ENCODE peak calls at places on chromosome 19, in four cellular contexts. R is heart left ventricle, V is suprapubic skin, A is fibroblast of the aortic adventitia. Z is an unnamed sample.

GRCh38 chr19:39104104-39104708 is 20.0 kb downstream of the ACP7 start:
- DNase-seq in R (no peak), V (no peak), A (no peak), Z (no peak)

GRCh38 chr19:17605761-17606745 is 50.6 kb downstream of the COLGALT1 start:
- DNase-seq in R (peak; percentile 48), V (peak; percentile 81), A (peak; percentile 60), Z (no peak)

GRCh38 chr19:34998777-34999497 is 1.2 kb upstream of the GRAMD1A start:
- DNase-seq in R (no peak), V (no peak), A (no peak), Z (no peak)

GRCh38 chr19:40947573-40947972 is 43.5 kb upstream of the CYP2B6 start:
- DNase-seq in R (no peak), V (no peak), A (no peak), Z (no peak)

GRCh38 chr19:42480335-42481095 is 37.8 kb upstream of the CXCL17 start:
- DNase-seq in R (no peak), V (no peak), A (peak; percentile 36), Z (no peak)

GRCh38 chr19:55062735-55063491 is at the start of gene RDH13:
- DNase-seq in R (peak; percentile 96), V (peak; percentile 98), A (peak; percentile 96), Z (peak; percentile 86)

GRCh38 chr19:31135841-31136240 is 213.4 kb downstream of the TSHZ3 start:
- DNase-seq in R (no peak), V (no peak), A (peak; percentile 29), Z (no peak)

GRCh38 chr19:13281567-13282291 is 131.5 kb downstream of the IER2 start:
- DNase-seq in R (no peak), V (no peak), A (no peak), Z (no peak)

GRCh38 chr19:45641274-45642105 is 2.3 kb upstream of the EML2 start:
- DNase-seq in R (peak; percentile 69), V (peak; percentile 93), A (peak; percentile 63), Z (no peak)
- TF ChIP-seq CTCF in R (no peak), V (no peak), A (no peak), Z (no peak)

GRCh38 chr19:33275933-33276619 is 26.3 kb downstream of the CEBPA start:
- DNase-seq in R (no peak), V (no peak), A (no peak), Z (no peak)

GRCh38 chr19:33275559-33275932 is 26.8 kb downstream of the CEBPA start:
- DNase-seq in R (no peak), V (no peak), A (no peak), Z (no peak)

GRCh38 chr19:33273065-33273736 is 29.1 kb downstream of the CEBPA start:
- DNase-seq in R (no peak), V (no peak), A (peak; percentile 4), Z (no peak)

GRCh38 chr19:33274663-33275558 is 27.4 kb downstream of the CEBPA start:
- DNase-seq in R (no peak), V (no peak), A (no peak), Z (no peak)

GRCh38 chr19:33273881-33274662 is 28.3 kb downstream of the CEBPA start:
- DNase-seq in R (no peak), V (no peak), A (peak; percentile 94), Z (no peak)
- TF ChIP-seq CTCF in R (no peak), V (no peak), A (no peak), Z (no peak)

DNA sequence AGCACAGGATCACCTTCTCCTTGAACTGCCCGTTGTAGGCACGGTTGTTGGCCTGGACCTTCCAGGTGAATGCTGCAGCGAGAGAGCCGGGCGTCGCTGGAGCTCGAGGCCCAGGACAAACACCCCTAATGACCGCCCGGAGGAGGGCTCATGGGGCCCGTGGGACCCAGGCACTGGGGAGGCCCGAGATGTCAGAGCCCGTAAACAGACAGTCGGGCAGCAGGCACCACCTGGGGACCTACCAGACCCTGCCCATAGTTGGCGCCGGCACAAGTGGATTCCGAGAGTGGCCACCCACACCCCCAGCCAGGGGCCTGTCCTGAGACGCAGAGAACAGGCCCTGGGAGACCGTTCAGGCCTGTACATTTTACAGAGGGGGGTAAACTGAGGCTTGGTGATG is 2.4 kb downstream of the ATP8B3 start:
- DNase-seq in R (no peak), V (peak; percentile 62), A (no peak), Z (no peak)
- TF ChIP-seq CTCF in R (no peak), V (no peak), A (no peak), Z (no peak)

GRCh38 chr19:33290956-33291622 is 11.2 kb downstream of the CEBPA start:
- DNase-seq in R (no peak), V (no peak), A (no peak), Z (no peak)
- TF ChIP-seq CTCF in R (no peak), V (no peak), A (no peak), Z (no peak)

GRCh38 chr19:10420444-10421239 is at the start of gene PDE4A:
- DNase-seq in R (no peak), V (no peak), A (no peak), Z (no peak)
- TF ChIP-seq CTCF in R (no peak), V (peak; percentile 48), A (peak; percentile 44), Z (no peak)

DNA sequence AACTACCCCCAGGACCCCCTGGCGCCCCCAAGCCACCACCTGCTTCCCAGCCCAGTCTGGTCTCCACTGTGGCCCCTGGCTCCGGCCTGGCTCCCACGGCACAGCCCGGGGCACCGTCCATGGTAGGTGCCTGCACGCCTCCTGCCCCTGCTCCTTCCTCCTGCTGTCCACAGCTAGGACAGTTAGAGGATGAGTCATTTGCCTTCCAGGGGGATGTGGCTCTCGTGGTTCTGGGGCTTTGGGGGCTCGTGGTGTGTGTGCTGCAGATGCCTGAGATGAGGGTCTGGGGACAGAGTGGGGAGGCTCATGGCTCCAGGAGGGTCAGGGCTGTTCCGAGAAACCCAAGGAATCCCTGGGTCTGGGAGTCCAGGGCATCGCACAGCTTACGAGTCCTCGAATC is 12.7 kb downstream of the MED25 start:
- DNase-seq in R (no peak), V (no peak), A (no peak), Z (no peak)
- TF ChIP-seq CTCF in R (no peak), V (no peak), A (no peak), Z (no peak)

GRCh38 chr19:46928951-46929350 is 68.2 kb downstream of the ARHGAP35 start:
- DNase-seq in R (no peak), V (no peak), A (peak; percentile 43), Z (no peak)
- TF ChIP-seq CTCF in R (no peak), V (no peak), A (peak; percentile 31), Z (peak; percentile 22)